ENCODE peak calls at places on chromosomes 7 and 10, in ten cellular contexts. One of them, this sample, is unnamed.

GRCh38 chr10:60480865-60481563 is 91.3 kb upstream of the ANK3 start:
- DNase-seq in CD4-positive, alpha-beta T cell: no peak
- DNase-seq in SK-N-SH: no peak
- DNase-seq in tibial nerve: no peak
- DNase-seq in coronary artery: no peak
- DNase-seq in heart left ventricle: no peak
- DNase-seq in HL-60: no peak
- DNase-seq in MM.1S: no peak
- DNase-seq in A673: peak
- DNase-seq in HCT116: peak
- DNase-seq in this sample: peak

GRCh38 chr7:32415936-32416335 is 74.2 kb downstream of the LSM5 start:
- DNase-seq in CD4-positive, alpha-beta T cell: no peak
- DNase-seq in SK-N-SH: no peak
- DNase-seq in tibial nerve: no peak
- DNase-seq in coronary artery: no peak
- DNase-seq in heart left ventricle: no peak
- DNase-seq in HL-60: no peak
- DNase-seq in MM.1S: no peak
- DNase-seq in A673: no peak
- DNase-seq in HCT116: no peak
- DNase-seq in this sample: peak

GRCh38 chr10:43055991-43056567 is 20.8 kb upstream of the RET start:
- DNase-seq in CD4-positive, alpha-beta T cell: no peak
- DNase-seq in SK-N-SH: peak
- DNase-seq in tibial nerve: no peak
- DNase-seq in coronary artery: no peak
- DNase-seq in heart left ventricle: peak
- DNase-seq in HL-60: no peak
- DNase-seq in MM.1S: no peak
- DNase-seq in A673: no peak
- DNase-seq in HCT116: no peak
- DNase-seq in this sample: no peak

GRCh38 chr10:46544989-46545791 is 11.3 kb downstream of the GPRIN2 start:
- DNase-seq in CD4-positive, alpha-beta T cell: no peak
- DNase-seq in SK-N-SH: peak
- DNase-seq in tibial nerve: peak
- DNase-seq in coronary artery: peak
- DNase-seq in heart left ventricle: peak
- DNase-seq in HL-60: peak
- DNase-seq in MM.1S: no peak
- DNase-seq in A673: no peak
- DNase-seq in HCT116: peak
- DNase-seq in this sample: no peak

GRCh38 chr10:114982989-114983388 is 45.0 kb downstream of the TRUB1 start:
- DNase-seq in CD4-positive, alpha-beta T cell: no peak
- DNase-seq in SK-N-SH: no peak
- DNase-seq in tibial nerve: no peak
- DNase-seq in coronary artery: no peak
- DNase-seq in heart left ventricle: no peak
- DNase-seq in HL-60: no peak
- DNase-seq in MM.1S: no peak
- DNase-seq in A673: no peak
- DNase-seq in HCT116: no peak
- DNase-seq in this sample: no peak

GRCh38 chr10:75508814-75509306 is 77.4 kb downstream of the LRMDA start:
- DNase-seq in CD4-positive, alpha-beta T cell: no peak
- DNase-seq in SK-N-SH: peak
- DNase-seq in tibial nerve: no peak
- DNase-seq in coronary artery: no peak
- DNase-seq in heart left ventricle: no peak
- DNase-seq in HL-60: no peak
- DNase-seq in MM.1S: no peak
- DNase-seq in A673: no peak
- DNase-seq in HCT116: no peak
- DNase-seq in this sample: peak

GRCh38 chr10:5814110-5815107 is 1.2 kb upstream of the GDI2 start:
- DNase-seq in CD4-positive, alpha-beta T cell: no peak
- DNase-seq in SK-N-SH: no peak
- DNase-seq in tibial nerve: no peak
- DNase-seq in coronary artery: no peak
- DNase-seq in heart left ventricle: no peak
- DNase-seq in HL-60: peak
- DNase-seq in MM.1S: peak
- DNase-seq in A673: peak
- DNase-seq in HCT116: peak
- DNase-seq in this sample: no peak

GRCh38 chr10:36721851-36722250 is 403.5 kb upstream of the ANKRD30A start:
- DNase-seq in CD4-positive, alpha-beta T cell: no peak
- DNase-seq in SK-N-SH: no peak
- DNase-seq in tibial nerve: no peak
- DNase-seq in coronary artery: no peak
- DNase-seq in heart left ventricle: no peak
- DNase-seq in HL-60: no peak
- DNase-seq in MM.1S: no peak
- DNase-seq in A673: peak
- DNase-seq in HCT116: no peak
- DNase-seq in this sample: no peak

GRCh38 chr10:21340341-21340740 is 185.1 kb downstream of the SKIDA1 start:
- DNase-seq in CD4-positive, alpha-beta T cell: no peak
- DNase-seq in SK-N-SH: no peak
- DNase-seq in tibial nerve: no peak
- DNase-seq in coronary artery: no peak
- DNase-seq in heart left ventricle: no peak
- DNase-seq in HL-60: no peak
- DNase-seq in MM.1S: no peak
- DNase-seq in A673: no peak
- DNase-seq in HCT116: no peak
- DNase-seq in this sample: no peak

GRCh38 chr7:45033931-45034290 is 33.9 kb downstream of the CCM2 start:
- DNase-seq in CD4-positive, alpha-beta T cell: no peak
- DNase-seq in SK-N-SH: peak
- DNase-seq in tibial nerve: no peak
- DNase-seq in coronary artery: no peak
- DNase-seq in heart left ventricle: peak
- DNase-seq in HL-60: no peak
- DNase-seq in MM.1S: no peak
- DNase-seq in A673: no peak
- DNase-seq in HCT116: no peak
- DNase-seq in this sample: peak

GRCh38 chr7:73985737-73986141 is 42.2 kb upstream of the ELN start:
- DNase-seq in CD4-positive, alpha-beta T cell: no peak
- DNase-seq in SK-N-SH: peak
- DNase-seq in tibial nerve: no peak
- DNase-seq in coronary artery: no peak
- DNase-seq in heart left ventricle: no peak
- DNase-seq in HL-60: no peak
- DNase-seq in MM.1S: no peak
- DNase-seq in A673: no peak
- DNase-seq in HCT116: no peak
- DNase-seq in this sample: no peak
- TF ChIP-seq CTCF in CD4-positive, alpha-beta T cell: no peak
- TF ChIP-seq CTCF in SK-N-SH: no peak
- TF ChIP-seq CTCF in tibial nerve: no peak
- TF ChIP-seq CTCF in coronary artery: no peak
- TF ChIP-seq CTCF in heart left ventricle: no peak
- TF ChIP-seq CTCF in HL-60: no peak
- TF ChIP-seq CTCF in MM.1S: no peak
- TF ChIP-seq CTCF in A673: no peak
- TF ChIP-seq CTCF in HCT116: no peak
- TF ChIP-seq CTCF in this sample: no peak

DNA sequence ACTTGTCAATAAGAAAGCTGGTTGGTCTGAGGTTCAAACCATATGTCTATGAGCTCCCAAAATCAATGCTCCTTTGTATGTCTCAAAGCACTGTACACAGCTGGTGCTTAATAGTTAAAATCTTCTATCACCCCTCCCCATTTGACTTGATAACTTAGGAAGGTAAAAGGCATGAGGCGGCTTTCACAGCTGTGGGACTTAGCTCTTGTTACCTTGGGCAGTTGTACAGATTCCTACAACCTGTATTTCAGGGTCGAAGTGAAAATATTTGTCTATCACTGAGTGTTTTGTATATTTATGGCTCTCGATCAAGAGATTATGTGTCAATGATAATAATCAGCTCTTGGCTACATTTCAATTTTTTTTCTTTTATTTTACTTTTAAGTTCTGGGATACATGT is 992 bp upstream of the KIFBP start:
- DNase-seq in CD4-positive, alpha-beta T cell: no peak
- DNase-seq in SK-N-SH: no peak
- DNase-seq in tibial nerve: no peak
- DNase-seq in coronary artery: no peak
- DNase-seq in heart left ventricle: no peak
- DNase-seq in HL-60: no peak
- DNase-seq in MM.1S: no peak
- DNase-seq in A673: no peak
- DNase-seq in HCT116: no peak
- DNase-seq in this sample: no peak
- H3K27ac ChIP-seq in CD4-positive, alpha-beta T cell: no peak
- H3K27ac ChIP-seq in SK-N-SH: no peak
- H3K27ac ChIP-seq in tibial nerve: no peak
- H3K27ac ChIP-seq in coronary artery: no peak
- H3K27ac ChIP-seq in heart left ventricle: no peak
- H3K27ac ChIP-seq in HL-60: peak
- H3K27ac ChIP-seq in MM.1S: no peak
- H3K27ac ChIP-seq in A673: no peak
- H3K27ac ChIP-seq in HCT116: no peak
- H3K27ac ChIP-seq in this sample: no peak

GRCh38 chr10:71825217-71825616 is 25.8 kb downstream of the PSAP start:
- DNase-seq in CD4-positive, alpha-beta T cell: no peak
- DNase-seq in SK-N-SH: no peak
- DNase-seq in tibial nerve: no peak
- DNase-seq in coronary artery: no peak
- DNase-seq in heart left ventricle: peak
- DNase-seq in HL-60: no peak
- DNase-seq in MM.1S: no peak
- DNase-seq in A673: no peak
- DNase-seq in HCT116: no peak
- DNase-seq in this sample: no peak
- TF ChIP-seq CTCF in CD4-positive, alpha-beta T cell: no peak
- TF ChIP-seq CTCF in SK-N-SH: no peak
- TF ChIP-seq CTCF in tibial nerve: no peak
- TF ChIP-seq CTCF in coronary artery: no peak
- TF ChIP-seq CTCF in heart left ventricle: no peak
- TF ChIP-seq CTCF in HL-60: no peak
- TF ChIP-seq CTCF in MM.1S: peak
- TF ChIP-seq CTCF in A673: peak
- TF ChIP-seq CTCF in HCT116: peak
- TF ChIP-seq CTCF in this sample: no peak

GRCh38 chr7:100488333-100489095 is 4.8 kb downstream of the NYAP1 start:
- DNase-seq in CD4-positive, alpha-beta T cell: no peak
- DNase-seq in SK-N-SH: peak
- DNase-seq in tibial nerve: no peak
- DNase-seq in coronary artery: no peak
- DNase-seq in heart left ventricle: peak
- DNase-seq in HL-60: no peak
- DNase-seq in MM.1S: no peak
- DNase-seq in A673: no peak
- DNase-seq in HCT116: no peak
- DNase-seq in this sample: no peak
- H3K27ac ChIP-seq in CD4-positive, alpha-beta T cell: no peak
- H3K27ac ChIP-seq in SK-N-SH: no peak
- H3K27ac ChIP-seq in tibial nerve: no peak
- H3K27ac ChIP-seq in coronary artery: no peak
- H3K27ac ChIP-seq in heart left ventricle: no peak
- H3K27ac ChIP-seq in HL-60: no peak
- H3K27ac ChIP-seq in MM.1S: no peak
- H3K27ac ChIP-seq in A673: no peak
- H3K27ac ChIP-seq in HCT116: no peak
- H3K27ac ChIP-seq in this sample: no peak

DNA sequence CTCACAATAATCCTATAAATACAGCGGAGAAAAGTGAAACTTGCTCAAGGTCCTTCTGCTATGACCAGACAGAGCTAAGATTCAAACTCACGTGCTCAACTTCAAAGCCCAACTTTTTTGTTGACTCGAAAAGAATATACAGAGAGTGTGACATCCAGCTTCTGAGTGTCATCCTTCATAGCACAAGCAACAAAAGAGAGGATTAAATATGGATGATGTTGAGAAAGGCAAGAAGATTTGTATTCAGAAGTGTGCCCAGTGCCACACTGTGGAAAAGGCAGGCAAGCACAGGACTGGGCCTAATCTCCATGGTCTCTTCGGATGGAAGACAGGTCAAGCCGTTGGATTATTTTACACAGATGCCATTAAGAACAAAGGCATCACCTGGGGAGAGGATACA is 2.1 kb upstream of the FAM3C start:
- DNase-seq in CD4-positive, alpha-beta T cell: no peak
- DNase-seq in SK-N-SH: no peak
- DNase-seq in tibial nerve: no peak
- DNase-seq in coronary artery: no peak
- DNase-seq in heart left ventricle: no peak
- DNase-seq in HL-60: no peak
- DNase-seq in MM.1S: no peak
- DNase-seq in A673: peak
- DNase-seq in HCT116: peak
- DNase-seq in this sample: no peak
- TF ChIP-seq CTCF in CD4-positive, alpha-beta T cell: no peak
- TF ChIP-seq CTCF in SK-N-SH: peak
- TF ChIP-seq CTCF in tibial nerve: no peak
- TF ChIP-seq CTCF in coronary artery: no peak
- TF ChIP-seq CTCF in heart left ventricle: no peak
- TF ChIP-seq CTCF in HL-60: no peak
- TF ChIP-seq CTCF in MM.1S: peak
- TF ChIP-seq CTCF in A673: peak
- TF ChIP-seq CTCF in HCT116: peak
- TF ChIP-seq CTCF in this sample: peak

GRCh38 chr7:127745445-127745844 is 93.5 kb downstream of the SND1 start:
- DNase-seq in CD4-positive, alpha-beta T cell: no peak
- DNase-seq in SK-N-SH: no peak
- DNase-seq in tibial nerve: no peak
- DNase-seq in coronary artery: no peak
- DNase-seq in heart left ventricle: no peak
- DNase-seq in HL-60: no peak
- DNase-seq in MM.1S: no peak
- DNase-seq in A673: no peak
- DNase-seq in HCT116: no peak
- DNase-seq in this sample: peak
- H3K27ac ChIP-seq in CD4-positive, alpha-beta T cell: no peak
- H3K27ac ChIP-seq in SK-N-SH: no peak
- H3K27ac ChIP-seq in tibial nerve: no peak
- H3K27ac ChIP-seq in coronary artery: no peak
- H3K27ac ChIP-seq in heart left ventricle: no peak
- H3K27ac ChIP-seq in HL-60: no peak
- H3K27ac ChIP-seq in MM.1S: no peak
- H3K27ac ChIP-seq in A673: no peak
- H3K27ac ChIP-seq in HCT116: no peak
- H3K27ac ChIP-seq in this sample: no peak

GRCh38 chr10:122577311-122577885 is 16.8 kb downstream of the DMBT1 start:
- DNase-seq in CD4-positive, alpha-beta T cell: no peak
- DNase-seq in SK-N-SH: no peak
- DNase-seq in tibial nerve: no peak
- DNase-seq in coronary artery: no peak
- DNase-seq in heart left ventricle: no peak
- DNase-seq in HL-60: no peak
- DNase-seq in MM.1S: no peak
- DNase-seq in A673: no peak
- DNase-seq in HCT116: no peak
- DNase-seq in this sample: no peak
- TF ChIP-seq CTCF in CD4-positive, alpha-beta T cell: no peak
- TF ChIP-seq CTCF in SK-N-SH: no peak
- TF ChIP-seq CTCF in tibial nerve: no peak
- TF ChIP-seq CTCF in coronary artery: no peak
- TF ChIP-seq CTCF in heart left ventricle: no peak
- TF ChIP-seq CTCF in HL-60: no peak
- TF ChIP-seq CTCF in MM.1S: no peak
- TF ChIP-seq CTCF in A673: no peak
- TF ChIP-seq CTCF in HCT116: no peak
- TF ChIP-seq CTCF in this sample: no peak

This sample was measured in foreskin keratinocyte.